ENCODE peak calls at places on chromosomes 4 and X, in ten cellular contexts. One of them, this sample, is unnamed.

GRCh38 chrX:96883608-96884007 is at the start of gene RPA4:
- DNase-seq in stimulated activated CD4-positive, alpha-beta T cell treated with anti-CD3 and anti-CD28 coated beads, Interleukin-2, amount 100 ng/mL, for 24 hours: no peak
- DNase-seq in mucosa of descending colon: no peak
- DNase-seq in NCI-H510A: no peak
- DNase-seq in left lung: no peak
- DNase-seq in tibial nerve: no peak
- DNase-seq in mesendoderm: no peak
- DNase-seq in EH: no peak
- DNase-seq in NCI-H2171 treated with DMSO at 0.1 percent for 48 hours: no peak
- DNase-seq in EL: no peak
- DNase-seq in this sample: no peak

GRCh38 chr4:2084316-2084715 is 25.2 kb downstream of the NAT8L start:
- DNase-seq in stimulated activated CD4-positive, alpha-beta T cell treated with anti-CD3 and anti-CD28 coated beads, Interleukin-2, amount 100 ng/mL, for 24 hours: no peak
- DNase-seq in mucosa of descending colon: no peak
- DNase-seq in NCI-H510A: no peak
- DNase-seq in left lung: peak; percentile 18
- DNase-seq in tibial nerve: no peak
- DNase-seq in mesendoderm: no peak
- DNase-seq in EH: no peak
- DNase-seq in NCI-H2171 treated with DMSO at 0.1 percent for 48 hours: no peak
- DNase-seq in EL: no peak
- DNase-seq in this sample: no peak

GRCh38 chr4:133156096-133156495 is 7.0 kb downstream of the PCDH10 start:
- DNase-seq in stimulated activated CD4-positive, alpha-beta T cell treated with anti-CD3 and anti-CD28 coated beads, Interleukin-2, amount 100 ng/mL, for 24 hours: no peak
- DNase-seq in mucosa of descending colon: no peak
- DNase-seq in NCI-H510A: no peak
- DNase-seq in left lung: no peak
- DNase-seq in tibial nerve: no peak
- DNase-seq in mesendoderm: peak; percentile 18
- DNase-seq in EH: peak; percentile 1
- DNase-seq in NCI-H2171 treated with DMSO at 0.1 percent for 48 hours: no peak
- DNase-seq in EL: no peak
- DNase-seq in this sample: no peak

GRCh38 chrX:295136-295535 is 14.0 kb downstream of the PLCXD1 start:
- DNase-seq in stimulated activated CD4-positive, alpha-beta T cell treated with anti-CD3 and anti-CD28 coated beads, Interleukin-2, amount 100 ng/mL, for 24 hours: no peak
- DNase-seq in mucosa of descending colon: peak; percentile 41
- DNase-seq in NCI-H510A: no peak
- DNase-seq in left lung: peak; percentile 10
- DNase-seq in tibial nerve: no peak
- DNase-seq in mesendoderm: no peak
- DNase-seq in EH: no peak
- DNase-seq in NCI-H2171 treated with DMSO at 0.1 percent for 48 hours: no peak
- DNase-seq in EL: no peak
- DNase-seq in this sample: no peak

GRCh38 chr4:73705056-73705432 is 35.3 kb upstream of the CXCL8 start:
- DNase-seq in stimulated activated CD4-positive, alpha-beta T cell treated with anti-CD3 and anti-CD28 coated beads, Interleukin-2, amount 100 ng/mL, for 24 hours: no peak
- DNase-seq in mucosa of descending colon: no peak
- DNase-seq in NCI-H510A: no peak
- DNase-seq in left lung: no peak
- DNase-seq in tibial nerve: no peak
- DNase-seq in mesendoderm: peak; percentile 40
- DNase-seq in EH: peak; percentile 94
- DNase-seq in NCI-H2171 treated with DMSO at 0.1 percent for 48 hours: no peak
- DNase-seq in EL: peak; percentile 90
- DNase-seq in this sample: no peak

GRCh38 chrX:23904096-23904495 is 3.6 kb downstream of the APOO start:
- DNase-seq in stimulated activated CD4-positive, alpha-beta T cell treated with anti-CD3 and anti-CD28 coated beads, Interleukin-2, amount 100 ng/mL, for 24 hours: no peak
- DNase-seq in mucosa of descending colon: no peak
- DNase-seq in NCI-H510A: no peak
- DNase-seq in left lung: no peak
- DNase-seq in tibial nerve: no peak
- DNase-seq in mesendoderm: peak; percentile 81
- DNase-seq in EH: peak; percentile 48
- DNase-seq in NCI-H2171 treated with DMSO at 0.1 percent for 48 hours: no peak
- DNase-seq in EL: no peak
- DNase-seq in this sample: no peak

GRCh38 chr4:183858011-183858615 is 47.0 kb upstream of the STOX2 start:
- DNase-seq in stimulated activated CD4-positive, alpha-beta T cell treated with anti-CD3 and anti-CD28 coated beads, Interleukin-2, amount 100 ng/mL, for 24 hours: no peak
- DNase-seq in mucosa of descending colon: no peak
- DNase-seq in NCI-H510A: no peak
- DNase-seq in left lung: no peak
- DNase-seq in tibial nerve: no peak
- DNase-seq in mesendoderm: peak; percentile 18
- DNase-seq in EH: no peak
- DNase-seq in NCI-H2171 treated with DMSO at 0.1 percent for 48 hours: no peak
- DNase-seq in EL: no peak
- DNase-seq in this sample: no peak

GRCh38 chr4:15988222-15988621 is 25.2 kb upstream of the FGFBP2 start:
- DNase-seq in stimulated activated CD4-positive, alpha-beta T cell treated with anti-CD3 and anti-CD28 coated beads, Interleukin-2, amount 100 ng/mL, for 24 hours: no peak
- DNase-seq in mucosa of descending colon: no peak
- DNase-seq in NCI-H510A: no peak
- DNase-seq in left lung: no peak
- DNase-seq in tibial nerve: no peak
- DNase-seq in mesendoderm: no peak
- DNase-seq in EH: no peak
- DNase-seq in NCI-H2171 treated with DMSO at 0.1 percent for 48 hours: no peak
- DNase-seq in EL: no peak
- DNase-seq in this sample: no peak

GRCh38 chrX:68717663-68718442 is 70.4 kb downstream of the STARD8 start:
- DNase-seq in stimulated activated CD4-positive, alpha-beta T cell treated with anti-CD3 and anti-CD28 coated beads, Interleukin-2, amount 100 ng/mL, for 24 hours: no peak
- DNase-seq in mucosa of descending colon: no peak
- DNase-seq in NCI-H510A: no peak
- DNase-seq in left lung: peak; percentile 24
- DNase-seq in tibial nerve: no peak
- DNase-seq in mesendoderm: no peak
- DNase-seq in EH: no peak
- DNase-seq in NCI-H2171 treated with DMSO at 0.1 percent for 48 hours: no peak
- DNase-seq in EL: no peak
- DNase-seq in this sample: no peak

GRCh38 chrX:116246261-116246660 is 75.7 kb downstream of the AGTR2 start:
- DNase-seq in stimulated activated CD4-positive, alpha-beta T cell treated with anti-CD3 and anti-CD28 coated beads, Interleukin-2, amount 100 ng/mL, for 24 hours: no peak
- DNase-seq in mucosa of descending colon: no peak
- DNase-seq in NCI-H510A: no peak
- DNase-seq in left lung: no peak
- DNase-seq in tibial nerve: no peak
- DNase-seq in mesendoderm: no peak
- DNase-seq in EH: no peak
- DNase-seq in NCI-H2171 treated with DMSO at 0.1 percent for 48 hours: no peak
- DNase-seq in EL: peak; percentile 23
- DNase-seq in this sample: no peak

GRCh38 chrX:47497274-47497673 is 14.3 kb upstream of the ZNF41 start:
- DNase-seq in stimulated activated CD4-positive, alpha-beta T cell treated with anti-CD3 and anti-CD28 coated beads, Interleukin-2, amount 100 ng/mL, for 24 hours: no peak
- DNase-seq in mucosa of descending colon: no peak
- DNase-seq in NCI-H510A: no peak
- DNase-seq in left lung: no peak
- DNase-seq in tibial nerve: no peak
- DNase-seq in mesendoderm: no peak
- DNase-seq in EH: peak; percentile 46
- DNase-seq in NCI-H2171 treated with DMSO at 0.1 percent for 48 hours: no peak
- DNase-seq in EL: peak; percentile 26
- DNase-seq in this sample: no peak

GRCh38 chrX:118254611-118255010 is 91.3 kb upstream of the WDR44 start:
- DNase-seq in stimulated activated CD4-positive, alpha-beta T cell treated with anti-CD3 and anti-CD28 coated beads, Interleukin-2, amount 100 ng/mL, for 24 hours: peak; percentile 33
- DNase-seq in mucosa of descending colon: no peak
- DNase-seq in NCI-H510A: no peak
- DNase-seq in left lung: no peak
- DNase-seq in tibial nerve: peak; percentile 49
- DNase-seq in mesendoderm: peak; percentile 49
- DNase-seq in EH: peak; percentile 35
- DNase-seq in NCI-H2171 treated with DMSO at 0.1 percent for 48 hours: peak; percentile 40
- DNase-seq in EL: peak; percentile 29
- DNase-seq in this sample: peak; percentile 38